ENCODE peak calls at places on chromosome 11, in five cellular contexts. H is renal cortical epithelial cell, N is M059J, Q is AG20443, T is EH. D is an unnamed sample.

GRCh38 chr11:3983101-3983500 is 111.5 kb upstream of the RRM1 start:
- DNase-seq in T (no peak), Q (no peak), H (no peak), N (no peak), D (no peak)

GRCh38 chr11:43944761-43945311 is 2.4 kb downstream of the C11orf96 start:
- DNase-seq in H (no peak), N (peak), T (peak), Q (peak), D (peak)

GRCh38 chr11:125128450-125128849 is 17.0 kb upstream of the TMEM218 start:
- DNase-seq in T (peak), H (no peak), Q (peak), N (peak), D (no peak)

GRCh38 chr11:33375688-33376311 is 118.6 kb downstream of the HIPK3 start:
- DNase-seq in N (peak), H (no peak), Q (peak), T (peak), D (no peak)

GRCh38 chr11:72426758-72427157 is 7.6 kb downstream of the CLPB start:
- DNase-seq in Q (no peak), N (no peak), T (no peak), H (no peak), D (no peak)

GRCh38 chr11:117369521-117369920 is 41.9 kb downstream of the CEP164 start:
- DNase-seq in H (no peak), T (no peak), Q (no peak), N (no peak), D (no peak)

GRCh38 chr11:109229682-109230081 is 192.3 kb upstream of the C11orf87 start:
- DNase-seq in N (peak), T (peak), Q (no peak), H (peak), D (no peak)

GRCh38 chr11:48073031-48073861 is 92.9 kb downstream of the PTPRJ start:
- DNase-seq in T (no peak), H (no peak), N (no peak), Q (no peak), D (no peak)

GRCh38 chr11:124920870-124921609 is 2.0 kb downstream of the HEPN1 start:
- DNase-seq in H (peak), Q (peak), N (no peak), T (peak), D (peak)

GRCh38 chr11:47330002-47330911 is 22.2 kb downstream of the MYBPC3 start:
- DNase-seq in N (peak), Q (no peak), T (peak), H (peak), D (no peak)

GRCh38 chr11:1218256-1218787 is 4.5 kb upstream of the MUC5B start:
- DNase-seq in N (no peak), H (no peak), T (no peak), Q (no peak), D (no peak)

GRCh38 chr11:111231836-111232235 is 13.7 kb upstream of the POU2AF2 start:
- DNase-seq in Q (no peak), H (no peak), T (no peak), N (no peak), D (no peak)

GRCh38 chr11:9459573-9460321 is 1.1 kb upstream of the ZNF143 start:
- DNase-seq in Q (peak), T (peak), N (peak), H (peak), D (no peak)

GRCh38 chr11:10969387-10969786 is 111.5 kb upstream of the ZBED5 start:
- DNase-seq in H (no peak), N (no peak), T (no peak), Q (no peak), D (no peak)

GRCh38 chr11:65858354-65859133 is 564 bp upstream of the CFL1 start:
- DNase-seq in T (no peak), N (no peak), H (no peak), Q (no peak), D (no peak)

GRCh38 chr11:59891781-59892181 is 13.2 kb downstream of the OOSP3 start:
- DNase-seq in Q (no peak), H (peak), N (peak), T (peak), D (no peak)

GRCh38 chr11:102604011-102604410 is 21.1 kb downstream of the MMP20 start:
- DNase-seq in H (no peak), T (no peak), Q (no peak), N (no peak), D (no peak)

GRCh38 chr11:36509265-36509664 is 807 bp downstream of the TRAF6 start:
- DNase-seq in T (peak), Q (peak), N (peak), H (peak), D (no peak)

GRCh38 chr11:99937330-99937729 is 749.8 kb upstream of the ARHGAP42 start:
- DNase-seq in N (peak), Q (no peak), H (peak), T (no peak), D (no peak)

GRCh38 chr11:64305691-64306562 is 603 bp downstream of the ESRRA start:
- DNase-seq in N (peak), Q (no peak), T (peak), H (no peak), D (peak)

GRCh38 chr11:1081601-1082311 is 7.1 kb downstream of the MUC2 start:
- DNase-seq in T (no peak), Q (no peak), N (no peak), H (no peak), D (no peak)

GRCh38 chr11:124536520-124536919 is 6.9 kb downstream of the OR8B12 start:
- DNase-seq in T (peak), N (peak), Q (peak), H (no peak), D (no peak)

GRCh38 chr11:110046759-110047386 is 46.3 kb upstream of the ZC3H12C start:
- DNase-seq in T (no peak), H (no peak), N (no peak), Q (no peak), D (no peak)

GRCh38 chr11:16392646-16393045 is 36.3 kb upstream of the SOX6 start:
- DNase-seq in N (no peak), Q (no peak), H (peak), T (peak), D (no peak)

GRCh38 chr11:119107538-119108150 is 500 bp downstream of the C2CD2L start:
- DNase-seq in N (no peak), H (no peak), T (peak), Q (peak), D (no peak)

GRCh38 chr11:80146231-80146630 is 705.4 kb upstream of the TENM4 start:
- DNase-seq in N (peak), Q (no peak), T (no peak), H (peak), D (no peak)

GRCh38 chr11:120929664-120930154 is 94.2 kb upstream of the TBCEL start:
- DNase-seq in T (peak), H (peak), N (peak), Q (peak), D (no peak)

GRCh38 chr11:1640076-1640946 is 10.7 kb downstream of the KRTAP5-5 start:
- DNase-seq in N (peak), H (no peak), Q (peak), T (peak), D (no peak)

GRCh38 chr11:66264893-66265292 is 3.5 kb upstream of the RAB1B start:
- DNase-seq in N (no peak), Q (no peak), H (no peak), T (no peak), D (no peak)

D was measured in left lobe of liver.